ENCODE peak calls at places on chromosomes 2 and 18, in ten cellular contexts. G is RPMI7951; C is brain microvascular endothelial cell; V is fibroblast of pulmonary artery; T is GF-D8; W is GM23338; Z is substantia nigra; N is NCI-H446 treated with DMSO at 0.1 percent for 48 hours; O is activated T-cell treated with anti-CD3 and anti-CD28 coated beads, Interleukin-2, amount 50 U/mL, for 72 hours; R is CD4-positive, CD25-positive, alpha-beta regulatory T cell. X is an unnamed sample.

GRCh38 chr2:97730245-97730644 is 16.9 kb downstream of the ZAP70 start:
- DNase-seq in G (peak; percentile 54), C (peak; percentile 78), V (peak; percentile 33), T (no peak), W (no peak), Z (no peak), N (no peak), O (no peak), R (no peak), X (peak; percentile 96)

GRCh38 chr2:218229239-218229638 is 12.2 kb downstream of the ARPC2 start:
- DNase-seq in G (peak; percentile 91), C (peak; percentile 62), V (peak; percentile 90), T (peak; percentile 84), W (no peak), Z (no peak), N (no peak), O (peak; percentile 55), R (peak; percentile 64), X (peak; percentile 78)

GRCh38 chr2:223868005-223868404 is 30.6 kb upstream of the AP1S3 start:
- DNase-seq in G (no peak), C (no peak), V (no peak), T (no peak), W (no peak), Z (no peak), N (peak; percentile 49), O (no peak), R (no peak), X (no peak)

GRCh38 chr2:10297191-10297700 is 5.5 kb upstream of the HPCAL1 start:
- DNase-seq in G (no peak), C (no peak), V (no peak), T (no peak), W (no peak), Z (no peak), N (no peak), O (no peak), R (no peak), X (no peak)

GRCh38 chr2:159050426-159050825 is 82.0 kb downstream of the TANC1 start:
- DNase-seq in G (no peak), C (no peak), V (no peak), T (no peak), W (no peak), Z (no peak), N (no peak), O (no peak), R (no peak), X (no peak)

GRCh38 chr2:56211048-56211447 is 27.3 kb downstream of the CCDC85A start:
- DNase-seq in G (no peak), C (no peak), V (peak; percentile 19), T (no peak), W (no peak), Z (no peak), N (no peak), O (no peak), R (no peak), X (no peak)

GRCh38 chr2:235413084-235413483 is 80.8 kb upstream of the AGAP1 start:
- DNase-seq in G (no peak), C (no peak), V (no peak), T (no peak), W (no peak), Z (no peak), N (no peak), O (no peak), R (no peak), X (no peak)

GRCh38 chr18:75364512-75364911 is 63.0 kb downstream of the SMIM21 start:
- DNase-seq in G (no peak), C (no peak), V (peak; percentile 1), T (no peak), W (no peak), Z (no peak), N (no peak), O (peak; percentile 5), R (peak; percentile 4), X (no peak)

GRCh38 chr2:46747297-46747818 is 168.2 kb downstream of the MCFD2 start:
- DNase-seq in G (peak; percentile 88), C (no peak), V (peak; percentile 63), T (peak; percentile 74), W (no peak), Z (no peak), N (no peak), O (no peak), R (no peak), X (peak; percentile 48)

GRCh38 chr2:181457121-181457740 is at the start of gene ITGA4:
- DNase-seq in G (peak; percentile 79), C (peak; percentile 73), V (peak; percentile 83), T (peak; percentile 54), W (peak; percentile 90), Z (peak; percentile 3), N (peak; percentile 63), O (peak; percentile 89), R (peak; percentile 76), X (peak; percentile 75)

GRCh38 chr2:11405599-11406491 is 60.1 kb downstream of the E2F6 start:
- DNase-seq in G (no peak), C (no peak), V (peak; percentile 61), T (no peak), W (no peak), Z (no peak), N (no peak), O (no peak), R (no peak), X (no peak)